ENCODE peak calls at places on chromosomes 5 and 9, in five cellular contexts. R is RWPE1, N is Calu3, O is foreskin fibroblast, X is activated B cell treated with CpG ODN at 0.5 μM for 24 hours. Y is an unnamed sample.

GRCh38 chr5:69271376-69271775 is 36.7 kb downstream of the CDK7 start:
- DNase-seq in N (peak; percentile 19), X (no peak), O (peak; percentile 61), R (no peak), Y (no peak)

GRCh38 chr5:160262665-160263064 is 33.4 kb downstream of the FABP6 start:
- DNase-seq in X (no peak), O (peak; percentile 30), N (no peak), R (no peak), Y (no peak)

GRCh38 chr5:17219431-17219830 is 2.0 kb downstream of the BASP1 start:
- DNase-seq in R (no peak), O (no peak), X (no peak), N (no peak), Y (no peak)

GRCh38 chr9:36007309-36007708 is 29.4 kb upstream of the RECK start:
- DNase-seq in N (no peak), O (no peak), X (no peak), R (no peak), Y (peak; percentile 62)

GRCh38 chr5:20223451-20223850 is 235.5 kb upstream of the CDH18 start:
- DNase-seq in O (no peak), X (no peak), N (no peak), R (no peak), Y (no peak)

GRCh38 chr5:136276946-136277345 is 84.0 kb upstream of the SMIM32 start:
- DNase-seq in O (peak; percentile 2), X (no peak), R (no peak), N (no peak), Y (no peak)

GRCh38 chr5:66407739-66408138 is 188.5 kb upstream of the MAST4 start:
- DNase-seq in R (no peak), X (no peak), O (no peak), N (no peak), Y (no peak)

GRCh38 chr5:61632064-61632463 is 300.0 kb downstream of the ZSWIM6 start:
- DNase-seq in N (no peak), R (no peak), O (no peak), X (no peak), Y (no peak)

GRCh38 chr9:18238752-18239151 is 235.2 kb upstream of the ADAMTSL1 start:
- DNase-seq in N (no peak), O (peak; percentile 71), X (no peak), R (no peak), Y (no peak)

GRCh38 chr5:5188377-5189020 is 48.4 kb downstream of the ADAMTS16 start:
- DNase-seq in O (no peak), R (no peak), X (no peak), N (no peak), Y (no peak)

GRCh38 chr5:81971086-81971693 is 633 bp upstream of the ATG10 start:
- DNase-seq in O (peak; percentile 31), X (no peak), N (no peak), R (peak; percentile 28), Y (peak; percentile 43)

GRCh38 chr9:84667571-84668203 is 1.8 kb upstream of the NTRK2 start:
- DNase-seq in R (peak; percentile 34), O (peak; percentile 41), N (peak; percentile 4), X (no peak), Y (peak; percentile 19)

GRCh38 chr9:129866373-129867137 is 31.3 kb downstream of the USP20 start:
- DNase-seq in O (peak; percentile 47), X (no peak), N (no peak), R (no peak), Y (no peak)

GRCh38 chr9:5488616-5489015 is 21.7 kb upstream of the PDCD1LG2 start:
- DNase-seq in O (no peak), N (no peak), X (no peak), R (no peak), Y (no peak)

GRCh38 chr5:170342153-170342552 is 44.6 kb upstream of the LCP2 start:
- DNase-seq in N (no peak), O (no peak), R (no peak), X (no peak), Y (no peak)

GRCh38 chr9:81685763-81686613 is 3.4 kb downstream of the TLE1 start:
- DNase-seq in N (no peak), R (no peak), O (peak; percentile 67), X (no peak), Y (no peak)

GRCh38 chr9:77457916-77458592 is 190.1 kb downstream of the GNA14 start:
- DNase-seq in N (peak; percentile 61), O (peak; percentile 87), R (peak; percentile 78), X (peak; percentile 21), Y (peak; percentile 75)

GRCh38 chr9:113154471-113154870 is 3.7 kb downstream of the SLC31A2 start:
- DNase-seq in X (no peak), N (no peak), R (peak; percentile 59), O (peak; percentile 71), Y (no peak)

GRCh38 chr5:66362676-66363075 is 218.6 kb downstream of the SREK1 start:
- DNase-seq in O (no peak), N (no peak), R (no peak), X (no peak), Y (no peak)

GRCh38 chr5:10427201-10427600 is 14.5 kb upstream of the ROPN1L start:
- DNase-seq in N (no peak), O (no peak), X (no peak), R (no peak), Y (no peak)

GRCh38 chr9:87725900-87726709 is at the start of gene CTSL:
- DNase-seq in X (no peak), R (peak; percentile 87), O (peak; percentile 98), N (peak; percentile 70), Y (peak; percentile 34)

GRCh38 chr5:15601274-15601673 is 101.3 kb downstream of the FBXL7 start:
- DNase-seq in X (no peak), R (no peak), N (no peak), O (peak; percentile 53), Y (no peak)

GRCh38 chr9:130186051-130186450 is 13.8 kb downstream of the NCS1 start:
- DNase-seq in X (no peak), R (no peak), O (peak; percentile 49), N (no peak), Y (no peak)

GRCh38 chr5:99441235-99441634 is 512.4 kb upstream of the CHD1 start:
- DNase-seq in N (no peak), O (no peak), R (no peak), X (no peak), Y (no peak)

GRCh38 chr5:9188131-9188530 is 357.7 kb downstream of the SEMA5A start:
- DNase-seq in R (no peak), O (peak; percentile 90), X (no peak), N (no peak), Y (no peak)

GRCh38 chr5:179805529-179806249 is 977 bp downstream of the MGAT4B start:
- DNase-seq in N (no peak), R (peak; percentile 57), X (peak; percentile 46), O (peak; percentile 83), Y (peak; percentile 73)
- TF ChIP-seq CTCF in N (no peak), R (no peak), X (no peak), O (no peak), Y (no peak)

DNA sequence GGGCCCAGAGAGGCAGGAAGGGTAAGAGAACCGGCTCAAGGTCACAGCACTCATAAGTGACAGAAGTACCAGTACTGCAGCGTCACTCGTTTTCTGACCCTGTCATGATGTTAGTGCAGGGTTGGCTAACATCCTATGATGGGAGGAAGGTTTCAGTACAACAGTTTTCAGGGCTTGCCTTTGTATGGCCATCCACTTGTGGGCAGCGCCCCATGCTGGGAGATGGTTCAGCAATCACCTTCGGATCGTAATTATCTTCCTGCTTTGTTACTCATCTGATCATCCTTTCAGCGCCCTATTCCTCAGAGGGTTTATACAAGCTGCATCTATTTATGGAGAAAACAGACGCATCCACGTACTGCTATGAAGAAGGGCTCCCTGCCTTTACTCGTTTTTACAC is 2.4 kb downstream of the MAP1B start:
- DNase-seq in R (no peak), O (peak; percentile 45), N (no peak), X (no peak), Y (no peak)
- TF ChIP-seq CTCF in R (no peak), O (no peak), N (no peak), X (no peak), Y (no peak)

GRCh38 chr5:7394889-7395431 is 978 bp upstream of the ADCY2 start:
- DNase-seq in O (no peak), N (no peak), X (no peak), R (no peak), Y (no peak)

GRCh38 chr5:7397935-7398334 is 2.0 kb downstream of the ADCY2 start:
- DNase-seq in R (no peak), N (no peak), X (no peak), O (no peak), Y (no peak)

GRCh38 chr5:7397005-7397546 is 1.1 kb downstream of the ADCY2 start:
- DNase-seq in O (peak; percentile 3), N (no peak), X (no peak), R (no peak), Y (no peak)

GRCh38 chr5:7395432-7396168 is at the start of gene ADCY2:
- DNase-seq in R (no peak), N (no peak), X (no peak), O (no peak), Y (no peak)

DNA sequence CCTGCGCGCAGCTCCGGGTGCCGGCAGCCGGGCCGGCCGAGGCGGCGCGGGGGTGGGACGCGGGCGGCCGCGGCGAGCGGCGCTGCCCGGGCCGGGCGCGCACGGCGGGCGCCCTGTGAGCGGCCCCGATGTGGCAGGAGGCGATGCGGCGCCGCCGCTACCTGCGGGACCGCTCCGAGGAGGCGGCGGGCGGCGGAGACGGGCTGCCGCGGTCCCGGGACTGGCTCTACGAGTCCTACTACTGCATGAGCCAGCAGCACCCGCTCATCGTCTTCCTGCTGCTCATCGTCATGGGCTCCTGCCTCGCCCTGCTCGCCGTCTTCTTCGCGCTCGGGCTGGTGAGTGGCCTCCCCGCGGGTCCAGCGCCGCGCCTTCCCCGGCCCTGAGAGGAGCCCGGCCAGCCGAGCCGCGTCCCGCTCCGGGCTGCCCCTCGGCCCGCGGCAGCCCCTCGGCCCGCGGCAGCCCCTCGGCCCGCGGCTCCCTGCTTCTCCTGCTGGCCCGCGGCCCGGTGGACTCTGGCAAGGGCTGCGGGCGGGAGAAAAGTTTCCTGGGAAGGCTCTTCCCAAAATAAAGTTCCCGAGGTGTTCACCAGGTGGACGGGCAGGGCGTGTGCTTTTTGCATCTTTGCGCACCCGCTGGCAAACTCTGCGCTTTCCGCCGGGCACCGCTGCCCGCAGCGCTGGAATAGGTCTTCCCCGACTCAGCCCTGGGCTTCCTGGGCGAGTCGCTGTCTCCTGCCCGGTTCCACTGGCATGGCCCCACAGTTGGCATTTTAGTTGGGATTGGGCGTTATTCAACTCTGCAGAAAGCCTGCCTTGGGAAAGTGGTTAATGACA is 449 bp downstream of the ADCY2 start:
- DNase-seq in O (peak; percentile 19), N (peak; percentile 13), R (peak; percentile 13), X (no peak), Y (no peak)
- TF ChIP-seq CTCF in O (no peak), N (no peak), R (no peak), X (no peak), Y (no peak)

DNA sequence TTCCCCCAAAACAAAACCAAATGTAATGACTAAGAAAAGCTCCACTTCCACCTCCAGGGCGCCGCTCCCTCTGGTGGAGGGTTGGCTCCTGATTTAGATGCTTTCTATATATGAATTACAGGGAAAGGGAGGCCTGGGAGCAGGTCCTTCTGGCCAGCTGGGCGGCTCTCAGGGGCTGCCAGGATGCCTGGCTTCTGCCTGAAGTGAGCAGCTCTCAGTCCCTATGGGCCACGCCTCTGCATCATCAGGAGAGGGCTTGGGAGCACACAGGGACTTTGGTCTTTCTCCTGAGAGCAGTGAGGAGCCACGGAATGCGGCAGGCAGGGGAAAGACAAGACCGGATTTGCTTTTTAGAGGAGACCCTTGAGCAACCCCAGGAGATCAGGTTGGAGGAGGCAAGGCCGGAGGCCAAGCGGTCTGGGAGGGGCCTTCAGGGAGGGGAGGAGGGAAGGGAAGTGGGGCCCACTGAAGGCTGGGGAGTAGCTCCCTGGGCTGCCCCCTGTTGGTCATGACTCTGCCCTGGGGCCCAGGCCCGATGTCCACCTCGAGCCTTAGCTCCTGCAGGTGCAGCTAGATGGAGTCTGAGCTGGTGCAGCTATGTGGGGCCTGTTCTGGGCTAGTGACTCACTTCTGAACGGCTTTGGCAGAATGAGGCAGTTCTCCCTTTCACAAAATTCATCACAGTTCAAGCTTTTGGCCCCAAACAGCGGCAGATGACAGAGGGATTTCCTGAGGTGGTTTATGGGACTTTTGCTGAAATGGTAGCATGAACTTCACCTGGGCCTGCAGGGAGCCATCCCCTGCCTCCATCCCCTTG is 11.3 kb upstream of the GRHPR start:
- DNase-seq in R (no peak), X (peak; percentile 46), N (no peak), O (peak; percentile 68), Y (peak; percentile 72)
- TF ChIP-seq CTCF in R (no peak), X (no peak), N (no peak), O (peak; percentile 46), Y (peak; percentile 75)